ENCODE peak calls at places on chromosomes 3 and 15, in four cellular contexts. F, K, E and D are unnamed samples.
A peak's percentile ranks its signal among the peaks of the same experiment; 100 is the strongest.

GRCh38 chr15:66151809-66152208 is 101.7 kb downstream of the MEGF11 start:
- DNase-seq in E (no peak), K (peak; percentile 9), F (no peak), D (no peak)

GRCh38 chr3:99714146-99714545 is 75.8 kb downstream of the COL8A1 start:
- DNase-seq in K (no peak), F (no peak), E (no peak), D (no peak)

GRCh38 chr3:124113475-124113874 is 121.6 kb upstream of the ROPN1 start:
- DNase-seq in F (no peak), E (no peak), K (no peak), D (no peak)

GRCh38 chr3:144039661-144040060 is 68.0 kb downstream of the DIPK2A start:
- DNase-seq in E (no peak), K (no peak), F (no peak), D (no peak)

GRCh38 chr3:123602325-123602724 is 17.5 kb upstream of the HACD2 start:
- DNase-seq in E (no peak), K (no peak), F (no peak), D (no peak)

GRCh38 chr3:141846050-141846433 is 30.4 kb upstream of the ATP1B3 start:
- DNase-seq in E (no peak), F (no peak), K (no peak), D (no peak)

GRCh38 chr3:156787926-156788663 is 38.1 kb upstream of the LEKR1 start:
- DNase-seq in E (no peak), K (no peak), F (no peak), D (no peak)

GRCh38 chr15:38878946-38879345 is 314.3 kb upstream of the RASGRP1 start:
- DNase-seq in E (no peak), K (no peak), F (no peak), D (no peak)

GRCh38 chr3:121707531-121708273 is 41.8 kb downstream of the GOLGB1 start:
- DNase-seq in F (no peak), E (no peak), K (no peak), D (no peak)

GRCh38 chr15:24862726-24863521 is 91.9 kb upstream of the SNRPN start:
- DNase-seq in E (no peak), F (no peak), K (no peak), D (no peak)

GRCh38 chr3:105656607-105657504 is 212.0 kb downstream of the CBLB start:
- DNase-seq in E (no peak), F (no peak), K (no peak), D (no peak)

GRCh38 chr15:34155859-34156258 is 54.0 kb downstream of the PGBD4 start:
- DNase-seq in E (no peak), F (no peak), K (no peak), D (no peak)

GRCh38 chr15:83943043-83943442 is 289.1 kb downstream of the ADAMTSL3 start:
- DNase-seq in E (no peak), K (no peak), F (no peak), D (no peak)

GRCh38 chr3:124558898-124559649 is 171.2 kb upstream of the UMPS start:
- DNase-seq in K (peak; percentile 72), E (no peak), F (no peak), D (no peak)

GRCh38 chr15:50794102-50794501 is 28.6 kb upstream of the SPPL2A start:
- DNase-seq in K (no peak), F (no peak), E (no peak), D (no peak)

GRCh38 chr3:17052348-17052747 is 167.6 kb downstream of the PLCL2 start:
- DNase-seq in K (no peak), F (no peak), E (peak; percentile 7), D (no peak)

GRCh38 chr15:91264651-91265351 is 164.7 kb downstream of the SV2B start:
- DNase-seq in K (no peak), F (no peak), E (no peak), D (no peak)

GRCh38 chr3:67000006-67000405 is 1.9 kb downstream of the KBTBD8 start:
- DNase-seq in E (no peak), F (no peak), K (no peak), D (peak; percentile 63)

GRCh38 chr3:177053107-177053506 is 144.2 kb downstream of the TBL1XR1 start:
- DNase-seq in E (no peak), F (no peak), K (no peak), D (no peak)

GRCh38 chr15:36080759-36081158 is 498.7 kb upstream of the CDIN1 start:
- DNase-seq in F (no peak), K (no peak), E (no peak), D (no peak)

GRCh38 chr3:58236527-58237237 is 910 bp upstream of the ABHD6 start:
- DNase-seq in F (no peak), E (no peak), K (no peak), D (no peak)

GRCh38 chr3:171865191-171865865 is 22.2 kb downstream of the TMEM212 start:
- DNase-seq in K (no peak), F (no peak), E (no peak), D (no peak)

GRCh38 chr15:38536201-38536676 is 28.4 kb downstream of the RASGRP1 start:
- DNase-seq in K (peak; percentile 21), F (no peak), E (no peak), D (no peak)

GRCh38 chr3:105118905-105119304 is 247.8 kb upstream of the ALCAM start:
- DNase-seq in K (no peak), F (no peak), E (no peak), D (no peak)

GRCh38 chr3:150106752-150107428 is 136.2 kb upstream of the PFN2 start:
- DNase-seq in F (no peak), E (no peak), K (no peak), D (no peak)

GRCh38 chr3:184485256-184485655 is 76.3 kb upstream of the EPHB3 start:
- DNase-seq in F (no peak), E (no peak), K (no peak), D (no peak)

GRCh38 chr3:138890555-138891187 is 55.9 kb upstream of the PIK3CB start:
- DNase-seq in K (no peak), E (peak; percentile 54), F (no peak), D (peak; percentile 13)

GRCh38 chr15:47711654-47712053 is 5.7 kb upstream of the SEMA6D start:
- DNase-seq in E (no peak), F (no peak), K (no peak), D (no peak)

GRCh38 chr15:100060276-100060926 is 281.4 kb downstream of the ADAMTS17 start:
- DNase-seq in E (no peak), F (no peak), K (peak; percentile 25), D (no peak)

GRCh38 chr3:150293401-150294001 is 114.6 kb upstream of the TSC22D2 start:
- DNase-seq in K (no peak), F (no peak), E (no peak), D (no peak)

GRCh38 chr3:30752961-30753360 is 141.5 kb downstream of the GADL1 start:
- DNase-seq in K (no peak), E (no peak), F (no peak), D (no peak)

GRCh38 chr3:29493109-29493508 is 212.2 kb downstream of the RBMS3 start:
- DNase-seq in F (no peak), E (no peak), K (no peak), D (no peak)